ENCODE peak calls at places on chromosomes 6 and 20, in six cellular contexts. Q, E, D, G, A and X are unnamed samples.

GRCh38 chr6:21386744-21387143 is 206.8 kb upstream of the SOX4 start:
- DNase-seq in Q (no peak), E (peak), D (no peak), G (no peak), A (no peak), X (no peak)

GRCh38 chr6:37725967-37726366 is 28.3 kb upstream of the MDGA1 start:
- DNase-seq in Q (no peak), E (no peak), D (no peak), G (no peak), A (no peak), X (no peak)

GRCh38 chr20:3843490-3843889 is 3.1 kb upstream of the MAVS start:
- DNase-seq in Q (no peak), E (peak), D (no peak), G (no peak), A (no peak), X (no peak)

GRCh38 chr6:6131492-6132109 is 124.9 kb upstream of the NRN1 start:
- DNase-seq in Q (no peak), E (no peak), D (no peak), G (no peak), A (no peak), X (peak)

GRCh38 chr6:6913346-6913745 is 194.4 kb upstream of the RREB1 start:
- DNase-seq in Q (no peak), E (no peak), D (no peak), G (no peak), A (no peak), X (no peak)

GRCh38 chr6:122381494-122382083 is 17.9 kb upstream of the HSF2 start:
- DNase-seq in Q (peak), E (peak), D (peak), G (no peak), A (peak), X (no peak)

GRCh38 chr6:1593286-1593957 is 16.3 kb upstream of the FOXC1 start:
- DNase-seq in Q (peak), E (no peak), D (no peak), G (no peak), A (no peak), X (no peak)

GRCh38 chr20:51579137-51579536 is 36.6 kb upstream of the NFATC2 start:
- DNase-seq in Q (no peak), E (peak), D (no peak), G (no peak), A (no peak), X (no peak)

GRCh38 chr20:44166477-44166876 is 20.5 kb downstream of the JPH2 start:
- DNase-seq in Q (peak), E (peak), D (no peak), G (no peak), A (no peak), X (no peak)

GRCh38 chr6:80638222-80639055 is 532.0 kb downstream of the BCKDHB start:
- DNase-seq in Q (peak), E (peak), D (no peak), G (no peak), A (no peak), X (no peak)

GRCh38 chr6:31474871-31475286 is 23.1 kb upstream of the MICB start:
- DNase-seq in Q (no peak), E (no peak), D (no peak), G (no peak), A (no peak), X (no peak)

GRCh38 chr20:2626853-2627541 is 25.4 kb upstream of the NOP56 start:
- DNase-seq in Q (peak), E (peak), D (no peak), G (no peak), A (no peak), X (no peak)

GRCh38 chr20:61297981-61298380 is 45.9 kb downstream of the CDH4 start:
- DNase-seq in Q (no peak), E (peak), D (no peak), G (no peak), A (no peak), X (no peak)

GRCh38 chr6:116127771-116128493 is 2.0 kb upstream of the COL10A1 start:
- DNase-seq in Q (no peak), E (no peak), D (no peak), G (no peak), A (no peak), X (no peak)

GRCh38 chr6:45666844-45667243 is 289.1 kb upstream of the SUPT3H start:
- DNase-seq in Q (no peak), E (no peak), D (no peak), G (no peak), A (no peak), X (no peak)

GRCh38 chr20:14775778-14776177 is 438.4 kb upstream of the FLRT3 start:
- DNase-seq in Q (peak), E (peak), D (no peak), G (no peak), A (no peak), X (no peak)